ENCODE peak calls at places on chromosome 22, in five cellular contexts. T is NCI-H460; L is activated naive CD8-positive, alpha-beta T cell treated with anti-CD3 and anti-CD28 coated beads, Interleukin-2, amount 50 U/mL, for 24 hours; M is stimulated activated CD4-positive, alpha-beta T cell treated with anti-CD3 and anti-CD28 coated beads, Interleukin-2, amount 100 ng/mL, for 48 hours; U is kidney tubule cell. S is an unnamed sample.

GRCh38 chr22:39300198-39300830 is 19.1 kb downstream of the RPL3 start:
- DNase-seq in U (peak; percentile 20), T (no peak), M (no peak), L (no peak), S (no peak)

GRCh38 chr22:46053563-46054090 is 76.7 kb upstream of the WNT7B start:
- DNase-seq in U (peak; percentile 82), T (no peak), M (peak; percentile 35), L (peak; percentile 62), S (no peak)

GRCh38 chr22:16810188-16810802 is 14.9 kb downstream of the XKR3 start:
- DNase-seq in M (no peak), U (no peak), L (no peak), T (no peak), S (no peak)

GRCh38 chr22:26709617-26710390 is 52.4 kb downstream of the MIAT start:
- DNase-seq in U (no peak), T (no peak), L (no peak), M (no peak), S (no peak)

GRCh38 chr22:44180706-44181032 is at the start of gene PARVG:
- DNase-seq in T (no peak), U (no peak), L (peak; percentile 26), M (no peak), S (no peak)

GRCh38 chr22:40898850-40899357 is 37.0 kb upstream of the DNAJB7 start:
- DNase-seq in U (peak; percentile 72), L (no peak), T (peak; percentile 36), M (peak; percentile 6), S (no peak)

GRCh38 chr22:38310518-38311330 is 6.5 kb downstream of the CSNK1E start:
- DNase-seq in T (no peak), L (no peak), U (no peak), M (no peak), S (no peak)

GRCh38 chr22:44341431-44342346 is 28.9 kb upstream of the SHISAL1 start:
- DNase-seq in L (no peak), M (no peak), U (no peak), T (no peak), S (no peak)

GRCh38 chr22:42473484-42474193 is 41.4 kb upstream of the NFAM1 start:
- DNase-seq in U (peak; percentile 68), M (no peak), L (no peak), T (peak; percentile 45), S (peak; percentile 47)

GRCh38 chr22:42116848-42117424 is 13.7 kb downstream of the CYP2D6 start:
- DNase-seq in M (no peak), L (no peak), T (no peak), U (peak; percentile 13), S (no peak)

GRCh38 chr22:39343259-39344045 is 6.3 kb upstream of the SYNGR1 start:
- DNase-seq in T (peak; percentile 48), M (peak; percentile 34), L (peak; percentile 59), U (peak; percentile 60), S (no peak)

GRCh38 chr22:46072981-46073682 is 77.2 kb upstream of the PPARA start:
- DNase-seq in T (no peak), M (no peak), L (no peak), U (no peak), S (no peak)

GRCh38 chr22:39148727-39149535 is 3.5 kb downstream of the CBX7 start:
- DNase-seq in U (peak; percentile 23), T (no peak), L (peak; percentile 77), M (peak; percentile 54), S (no peak)

GRCh38 chr22:37708580-37709444 is 12.0 kb downstream of the TRIOBP start:
- DNase-seq in T (no peak), U (no peak), M (no peak), L (no peak), S (no peak)

GRCh38 chr22:22982616-22983015 is 87.7 kb upstream of the GNAZ start:
- DNase-seq in M (no peak), T (no peak), U (no peak), L (no peak), S (no peak)

GRCh38 chr22:25628494-25628893 is 64.0 kb downstream of the GRK3 start:
- DNase-seq in T (no peak), L (no peak), U (no peak), M (no peak), S (no peak)

GRCh38 chr22:27262371-27262770 is 539.2 kb downstream of the MN1 start:
- DNase-seq in U (no peak), L (no peak), M (no peak), T (no peak), S (no peak)

GRCh38 chr22:39349506-39349966 is 255 bp upstream of the SYNGR1 start:
- DNase-seq in L (peak; percentile 39), U (no peak), T (peak; percentile 4), M (no peak), S (peak; percentile 62)

GRCh38 chr22:22239311-22239939 is 5.2 kb upstream of the VPREB1 start:
- DNase-seq in U (no peak), L (no peak), T (no peak), M (no peak), S (no peak)

GRCh38 chr22:24107668-24108067 is 73.6 kb upstream of the SUSD2 start:
- DNase-seq in L (no peak), U (peak; percentile 51), M (no peak), T (no peak), S (no peak)

GRCh38 chr22:24325105-24325757 is 54.6 kb downstream of the SPECC1L start:
- DNase-seq in L (no peak), T (peak; percentile 30), U (peak; percentile 79), M (no peak), S (no peak)

GRCh38 chr22:46036558-46037408 is 59.8 kb upstream of the WNT7B start:
- DNase-seq in L (peak; percentile 47), M (peak; percentile 25), U (peak; percentile 63), T (no peak), S (no peak)

GRCh38 chr22:41925783-41926460 is 684 bp downstream of the TNFRSF13C start:
- DNase-seq in L (peak; percentile 84), M (peak; percentile 74), U (peak; percentile 38), T (peak; percentile 30), S (no peak)

GRCh38 chr22:23007823-23008222 is 62.5 kb upstream of the GNAZ start:
- DNase-seq in U (no peak), M (no peak), L (no peak), T (no peak), S (no peak)

GRCh38 chr22:31509041-31509440 is 12.7 kb downstream of the SFI1 start:
- DNase-seq in T (no peak), U (no peak), L (no peak), M (no peak), S (no peak)

S was measured in neuronal stem cell.